ENCODE peak calls at places on chromosome 17, in eight cellular contexts. D is astrocyte of the spinal cord, G is GM23338, B is heart right ventricle, M is foreskin fibroblast, I is bronchial epithelial cell, W is Peyer's patch, Q is upper lobe of right lung. T is an unnamed sample.

GRCh38 chr17:2054262-2054739 is 602 bp upstream of the HIC1 start:
- DNase-seq in D (peak), G (peak), B (no peak), M (peak), I (peak), W (peak), Q (no peak), T (no peak)

GRCh38 chr17:71727723-71728122 is 393.1 kb upstream of the SOX9 start:
- DNase-seq in D (no peak), G (no peak), B (no peak), M (no peak), I (no peak), W (no peak), Q (no peak), T (no peak)

GRCh38 chr17:32142857-32143524 is 689 bp downstream of the RHOT1 start:
- DNase-seq in D (peak), G (peak), B (peak), M (peak), I (peak), W (peak), Q (peak), T (peak)

GRCh38 chr17:83053021-83053778 is 26.2 kb upstream of the METRNL start:
- DNase-seq in D (no peak), G (no peak), B (no peak), M (peak), I (no peak), W (peak), Q (peak), T (no peak)

GRCh38 chr17:36469733-36470132 is 16.7 kb upstream of the ZNHIT3 start:
- DNase-seq in D (no peak), G (no peak), B (no peak), M (no peak), I (no peak), W (no peak), Q (no peak), T (no peak)

GRCh38 chr17:80746262-80746935 is 201.8 kb downstream of the RPTOR start:
- DNase-seq in D (no peak), G (no peak), B (no peak), M (no peak), I (no peak), W (no peak), Q (no peak), T (no peak)

GRCh38 chr17:63249256-63250006 is 196.7 kb downstream of the CYB561 start:
- DNase-seq in D (peak), G (peak), B (no peak), M (peak), I (no peak), W (no peak), Q (no peak), T (no peak)

GRCh38 chr17:50767446-50767845 is at the start of gene ANKRD40CL:
- DNase-seq in D (no peak), G (no peak), B (no peak), M (no peak), I (no peak), W (peak), Q (no peak), T (no peak)

GRCh38 chr17:27217631-27218030 is 76.3 kb upstream of the WSB1 start:
- DNase-seq in D (no peak), G (no peak), B (no peak), M (no peak), I (no peak), W (peak), Q (no peak), T (no peak)

GRCh38 chr17:9151091-9151490 is 129.8 kb downstream of the NTN1 start:
- DNase-seq in D (no peak), G (no peak), B (no peak), M (no peak), I (no peak), W (no peak), Q (no peak), T (no peak)

GRCh38 chr17:82236142-82236971 is 7.5 kb downstream of the SLC16A3 start:
- DNase-seq in D (peak), G (peak), B (peak), M (peak), I (no peak), W (peak), Q (peak), T (no peak)

GRCh38 chr17:57954421-57955182 is 610 bp downstream of the CUEDC1 start:
- DNase-seq in D (peak), G (peak), B (peak), M (peak), I (no peak), W (no peak), Q (peak), T (no peak)

GRCh38 chr17:57955183-57955952 is at the start of gene CUEDC1:
- DNase-seq in D (peak), G (peak), B (peak), M (peak), I (no peak), W (peak), Q (peak), T (no peak)

GRCh38 chr17:57953703-57954420 is 1.4 kb downstream of the CUEDC1 start:
- DNase-seq in D (no peak), G (peak), B (no peak), M (no peak), I (no peak), W (no peak), Q (peak), T (no peak)

GRCh38 chr17:57956311-57957119 is 1.3 kb upstream of the CUEDC1 start:
- DNase-seq in D (no peak), G (peak), B (no peak), M (no peak), I (no peak), W (peak), Q (peak), T (no peak)

DNA sequence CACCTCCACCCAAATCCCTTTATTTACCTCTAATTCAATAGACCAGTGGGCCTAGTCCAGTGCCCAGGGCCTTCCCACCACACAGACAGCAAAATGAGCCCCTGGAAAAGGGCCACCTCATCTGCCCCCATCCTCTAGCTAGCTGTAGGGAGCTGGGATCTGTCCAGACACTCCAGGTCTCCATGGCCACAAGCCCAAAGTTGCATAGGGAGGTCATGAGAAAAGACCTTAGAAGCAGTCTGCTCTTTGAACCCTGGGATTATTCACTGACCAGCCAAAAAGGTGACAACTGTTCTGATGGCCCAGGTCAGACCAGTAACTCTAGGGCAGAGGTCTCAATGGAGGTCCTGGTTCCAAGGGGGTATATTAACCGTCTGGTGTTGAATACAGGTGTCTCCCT is 2.0 kb downstream of the CUEDC1 start:
- DNase-seq in D (no peak), G (no peak), B (no peak), M (no peak), I (no peak), W (no peak), Q (peak), T (no peak)
- H3K4me3 ChIP-seq in D (no peak), G (no peak), B (no peak), M (no peak), I (no peak), W (no peak), Q (no peak), T (no peak)

GRCh38 chr17:705863-706262 is 8.8 kb downstream of the VPS53 start:
- DNase-seq in D (no peak), G (no peak), B (no peak), M (no peak), I (no peak), W (no peak), Q (no peak), T (no peak)

GRCh38 chr17:703081-703875 is 11.4 kb downstream of the VPS53 start:
- DNase-seq in D (no peak), G (no peak), B (no peak), M (no peak), I (no peak), W (no peak), Q (no peak), T (no peak)

GRCh38 chr17:700504-701094 is 14.0 kb downstream of the VPS53 start:
- DNase-seq in D (peak), G (peak), B (no peak), M (peak), I (peak), W (no peak), Q (no peak), T (no peak)

GRCh38 chr17:705011-705410 is 9.6 kb downstream of the VPS53 start:
- DNase-seq in D (no peak), G (no peak), B (no peak), M (no peak), I (no peak), W (no peak), Q (no peak), T (no peak)

DNA sequence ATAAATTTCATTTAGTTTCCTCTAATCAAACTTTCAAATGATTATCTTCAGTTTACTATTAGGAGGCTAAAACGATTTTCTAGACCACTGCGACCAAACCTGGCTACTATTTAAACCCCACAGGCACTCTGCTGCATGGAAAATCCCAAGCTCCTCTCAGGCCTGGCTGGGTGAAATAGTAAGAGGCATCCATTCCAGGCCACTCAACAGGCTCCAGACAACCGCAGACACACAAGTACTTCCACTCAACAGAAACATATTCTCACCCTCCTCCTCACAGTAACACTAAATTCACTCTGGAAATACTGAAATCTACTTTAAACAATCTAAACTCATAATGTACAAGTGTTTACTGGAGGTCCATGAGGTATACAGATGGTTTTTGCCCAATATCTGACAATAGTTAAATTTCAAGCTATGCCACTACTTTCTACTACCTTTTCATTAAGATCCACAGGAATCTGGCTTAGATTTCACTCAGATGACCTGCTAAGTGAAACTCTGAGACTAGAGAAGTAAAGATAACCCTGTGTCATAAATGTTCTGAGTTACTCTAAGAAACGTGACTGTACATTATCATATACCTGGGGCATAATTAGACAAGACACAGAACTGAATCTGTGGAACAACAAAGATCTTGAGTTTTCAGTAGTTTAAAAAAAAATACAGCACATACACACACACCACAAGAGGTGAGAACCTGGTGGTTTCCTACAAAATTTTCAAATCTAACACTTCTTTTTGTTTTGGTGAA is 10.4 kb downstream of the VPS53 start:
- DNase-seq in D (no peak), G (no peak), B (no peak), M (peak), I (no peak), W (no peak), Q (no peak), T (no peak)
- TF ChIP-seq CTCF in D (no peak), G (no peak), B (no peak), M (no peak), I (no peak), W (no peak), Q (no peak), T (no peak)

GRCh38 chr17:66465701-66466100 is 163.3 kb downstream of the PRKCA start:
- DNase-seq in D (no peak), G (no peak), B (no peak), M (no peak), I (no peak), W (no peak), Q (no peak), T (no peak)

GRCh38 chr17:66468241-66469087 is 166.1 kb downstream of the PRKCA start:
- DNase-seq in D (no peak), G (peak), B (no peak), M (no peak), I (peak), W (no peak), Q (no peak), T (no peak)

GRCh38 chr17:66466421-66466820 is 164.0 kb downstream of the PRKCA start:
- DNase-seq in D (no peak), G (no peak), B (no peak), M (no peak), I (no peak), W (no peak), Q (no peak), T (no peak)

GRCh38 chr17:66467766-66468165 is 165.4 kb downstream of the PRKCA start:
- DNase-seq in D (no peak), G (no peak), B (no peak), M (no peak), I (no peak), W (no peak), Q (no peak), T (no peak)

DNA sequence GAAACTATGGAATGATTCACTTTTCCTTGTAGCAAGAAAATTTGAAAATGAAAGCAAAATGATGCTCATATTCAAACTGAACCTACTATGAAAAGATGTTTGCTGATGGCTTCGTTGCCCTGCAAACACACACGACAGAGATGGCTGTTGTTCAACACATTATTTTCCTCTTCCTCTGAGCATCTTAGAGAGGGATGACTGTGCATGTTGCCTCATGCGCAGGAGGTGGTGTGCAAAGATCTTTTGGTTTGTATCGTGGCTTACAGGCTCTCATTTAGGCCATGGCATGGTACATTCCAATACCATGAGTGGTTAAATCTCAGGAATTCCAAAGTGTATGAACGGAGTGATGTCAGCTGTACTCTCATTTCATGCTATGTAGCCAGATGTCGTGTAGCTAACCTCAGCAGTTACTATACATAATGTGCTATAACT is 164.5 kb downstream of the PRKCA start:
- DNase-seq in D (peak), G (peak), B (no peak), M (peak), I (peak), W (no peak), Q (no peak), T (peak)
- H3K4me3 ChIP-seq in D (no peak), G (no peak), B (no peak), M (peak), I (no peak), W (no peak), Q (no peak), T (peak)

GRCh38 chr17:52383493-52384100 is 225.1 kb upstream of the CA10 start:
- DNase-seq in D (peak), G (peak), B (no peak), M (peak), I (peak), W (peak), Q (no peak), T (no peak)
- TF ChIP-seq CTCF in D (peak), G (peak), B (peak), M (no peak), I (peak), W (peak), Q (peak), T (no peak)

GRCh38 chr17:60137731-60138130 is 12.0 kb upstream of the CA4 start:
- DNase-seq in D (no peak), G (no peak), B (no peak), M (no peak), I (no peak), W (no peak), Q (no peak), T (no peak)

GRCh38 chr17:60138769-60139437 is 10.9 kb upstream of the CA4 start:
- DNase-seq in D (no peak), G (peak), B (no peak), M (no peak), I (no peak), W (no peak), Q (peak), T (no peak)

GRCh38 chr17:60135160-60135950 is 14.4 kb upstream of the CA4 start:
- DNase-seq in D (peak), G (peak), B (peak), M (peak), I (peak), W (peak), Q (peak), T (peak)

GRCh38 chr17:60134396-60135159 is 15.2 kb upstream of the CA4 start:
- DNase-seq in D (peak), G (no peak), B (no peak), M (peak), I (no peak), W (peak), Q (peak), T (no peak)

DNA sequence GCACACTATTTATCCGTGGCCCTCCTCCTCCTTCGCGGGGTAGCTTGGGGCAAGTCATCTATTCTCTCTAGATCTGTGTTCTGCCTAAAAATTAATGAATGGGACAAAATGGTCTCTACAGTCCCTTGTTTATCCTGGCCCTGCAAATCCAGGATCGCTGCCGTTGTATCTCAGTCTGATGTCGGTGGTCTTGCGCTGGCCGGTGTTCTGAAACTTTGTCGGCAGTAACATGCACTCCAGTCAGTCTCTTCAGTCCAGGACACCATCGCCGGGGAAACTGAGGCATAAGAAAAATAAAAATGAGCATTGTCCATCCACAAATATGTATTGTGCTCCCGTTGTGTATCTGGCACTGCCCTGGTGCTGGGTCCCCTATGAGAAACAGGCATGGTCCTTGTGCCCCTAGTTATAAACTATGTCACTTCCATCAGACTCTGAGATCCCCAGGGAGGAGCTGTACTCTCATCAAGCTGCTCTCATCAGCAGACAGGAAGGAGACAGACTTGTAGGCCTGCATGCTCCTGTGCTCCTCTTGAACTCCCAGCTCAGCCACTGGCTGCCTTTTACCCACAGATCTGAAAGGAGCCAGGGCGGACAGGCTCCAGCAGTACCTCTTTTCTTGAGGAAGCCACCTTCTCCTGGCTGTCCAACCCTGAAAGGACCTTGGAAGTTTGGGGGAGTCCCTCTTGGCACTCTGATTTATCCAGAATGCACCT is 13.7 kb upstream of the CA4 start:
- DNase-seq in D (no peak), G (peak), B (no peak), M (no peak), I (no peak), W (peak), Q (peak), T (no peak)
- H3K4me3 ChIP-seq in D (peak), G (peak), B (no peak), M (peak), I (no peak), W (no peak), Q (no peak), T (peak)

GRCh38 chr17:74389937-74390679 is 22.8 kb downstream of the GPR142 start:
- DNase-seq in D (no peak), G (no peak), B (no peak), M (no peak), I (no peak), W (no peak), Q (no peak), T (no peak)
- TF ChIP-seq CTCF in D (no peak), G (no peak), B (no peak), M (no peak), I (no peak), W (no peak), Q (no peak), T (no peak)

GRCh38 chr17:76528528-76529223 is 8.8 kb downstream of the CYGB start:
- DNase-seq in D (no peak), G (no peak), B (peak), M (peak), I (no peak), W (peak), Q (no peak), T (no peak)
- H3K4me3 ChIP-seq in D (no peak), G (no peak), B (peak), M (no peak), I (no peak), W (peak), Q (peak), T (no peak)

GRCh38 chr17:45314761-45315549 is 1.9 kb downstream of the MAP3K14 start:
- DNase-seq in D (no peak), G (no peak), B (no peak), M (peak), I (no peak), W (no peak), Q (no peak), T (no peak)

GRCh38 chr17:45317113-45317820 is 447 bp upstream of the MAP3K14 start:
- DNase-seq in D (peak), G (peak), B (peak), M (peak), I (peak), W (peak), Q (peak), T (peak)

GRCh38 chr17:45318561-45319230 is 1.9 kb upstream of the MAP3K14 start:
- DNase-seq in D (no peak), G (no peak), B (no peak), M (no peak), I (peak), W (no peak), Q (no peak), T (no peak)

GRCh38 chr17:45315583-45316270 is 1.1 kb downstream of the MAP3K14 start:
- DNase-seq in D (no peak), G (no peak), B (no peak), M (no peak), I (peak), W (no peak), Q (no peak), T (no peak)

GRCh38 chr17:45316271-45317112 is at the start of gene MAP3K14:
- DNase-seq in D (peak), G (peak), B (peak), M (peak), I (no peak), W (peak), Q (peak), T (no peak)
- TF ChIP-seq CTCF in D (peak), G (peak), B (peak), M (no peak), I (no peak), W (peak), Q (no peak), T (peak)

T was measured in AG04450.